ENCODE peak calls at places on chromosomes 16 and 17, in five cellular contexts. One of them, this sample, is unnamed.

GRCh38 chr17:44848961-44849489 is 1.3 kb downstream of the HIGD1B start:
- DNase-seq in RKO: no peak
- DNase-seq in stimulated activated CD8-positive, alpha-beta memory T cell treated with anti-CD3 and anti-CD28 coated beads, Interleukin-4, amount 100 ng/mL, for 1 hour: no peak
- DNase-seq in GM18507: no peak
- DNase-seq in SK-N-SH: peak; percentile 54
- DNase-seq in this sample: no peak

GRCh38 chr16:85275533-85276249 is 163.4 kb upstream of the CIBAR2 start:
- DNase-seq in GM18507: peak; percentile 73
- DNase-seq in SK-N-SH: peak; percentile 95
- DNase-seq in RKO: peak; percentile 23
- DNase-seq in stimulated activated CD8-positive, alpha-beta memory T cell treated with anti-CD3 and anti-CD28 coated beads, Interleukin-4, amount 100 ng/mL, for 1 hour: peak; percentile 52
- DNase-seq in this sample: peak; percentile 58

GRCh38 chr16:49856741-49857330 is 924 bp upstream of the ZNF423 start:
- DNase-seq in stimulated activated CD8-positive, alpha-beta memory T cell treated with anti-CD3 and anti-CD28 coated beads, Interleukin-4, amount 100 ng/mL, for 1 hour: no peak
- DNase-seq in SK-N-SH: peak; percentile 92
- DNase-seq in GM18507: no peak
- DNase-seq in RKO: peak; percentile 67
- DNase-seq in this sample: no peak

GRCh38 chr17:80675451-80676095 is 130.9 kb downstream of the RPTOR start:
- DNase-seq in GM18507: no peak
- DNase-seq in RKO: no peak
- DNase-seq in SK-N-SH: no peak
- DNase-seq in stimulated activated CD8-positive, alpha-beta memory T cell treated with anti-CD3 and anti-CD28 coated beads, Interleukin-4, amount 100 ng/mL, for 1 hour: no peak
- DNase-seq in this sample: no peak

GRCh38 chr16:79949417-79949816 is 348.9 kb upstream of the MAF start:
- DNase-seq in RKO: no peak
- DNase-seq in GM18507: no peak
- DNase-seq in SK-N-SH: no peak
- DNase-seq in stimulated activated CD8-positive, alpha-beta memory T cell treated with anti-CD3 and anti-CD28 coated beads, Interleukin-4, amount 100 ng/mL, for 1 hour: no peak
- DNase-seq in this sample: no peak

GRCh38 chr17:47888293-47888692 is 7.7 kb upstream of the SP2 start:
- DNase-seq in RKO: no peak
- DNase-seq in stimulated activated CD8-positive, alpha-beta memory T cell treated with anti-CD3 and anti-CD28 coated beads, Interleukin-4, amount 100 ng/mL, for 1 hour: no peak
- DNase-seq in SK-N-SH: no peak
- DNase-seq in GM18507: no peak
- DNase-seq in this sample: no peak

GRCh38 chr17:49589556-49589885 is 13.8 kb downstream of the NXPH3 start:
- DNase-seq in SK-N-SH: peak; percentile 44
- DNase-seq in RKO: no peak
- DNase-seq in stimulated activated CD8-positive, alpha-beta memory T cell treated with anti-CD3 and anti-CD28 coated beads, Interleukin-4, amount 100 ng/mL, for 1 hour: no peak
- DNase-seq in GM18507: no peak
- DNase-seq in this sample: no peak

GRCh38 chr16:51953541-51953940 is 593.4 kb downstream of the TOX3 start:
- DNase-seq in stimulated activated CD8-positive, alpha-beta memory T cell treated with anti-CD3 and anti-CD28 coated beads, Interleukin-4, amount 100 ng/mL, for 1 hour: no peak
- DNase-seq in RKO: no peak
- DNase-seq in GM18507: no peak
- DNase-seq in SK-N-SH: no peak
- DNase-seq in this sample: no peak

GRCh38 chr16:78984324-78984723 is 616.2 kb downstream of the MAF start:
- DNase-seq in GM18507: no peak
- DNase-seq in SK-N-SH: no peak
- DNase-seq in stimulated activated CD8-positive, alpha-beta memory T cell treated with anti-CD3 and anti-CD28 coated beads, Interleukin-4, amount 100 ng/mL, for 1 hour: no peak
- DNase-seq in RKO: no peak
- DNase-seq in this sample: no peak

GRCh38 chr16:88468289-88469129 is 15.4 kb downstream of the ZFPM1 start:
- DNase-seq in SK-N-SH: peak; percentile 89
- DNase-seq in RKO: peak; percentile 84
- DNase-seq in GM18507: no peak
- DNase-seq in stimulated activated CD8-positive, alpha-beta memory T cell treated with anti-CD3 and anti-CD28 coated beads, Interleukin-4, amount 100 ng/mL, for 1 hour: no peak
- DNase-seq in this sample: no peak

GRCh38 chr16:72938426-72939164 is 109.3 kb downstream of the ZFHX3 start:
- DNase-seq in stimulated activated CD8-positive, alpha-beta memory T cell treated with anti-CD3 and anti-CD28 coated beads, Interleukin-4, amount 100 ng/mL, for 1 hour: no peak
- DNase-seq in SK-N-SH: no peak
- DNase-seq in GM18507: no peak
- DNase-seq in RKO: peak; percentile 36
- DNase-seq in this sample: no peak

GRCh38 chr16:51994597-51994996 is 552.3 kb downstream of the TOX3 start:
- DNase-seq in GM18507: no peak
- DNase-seq in RKO: peak; percentile 58
- DNase-seq in SK-N-SH: no peak
- DNase-seq in stimulated activated CD8-positive, alpha-beta memory T cell treated with anti-CD3 and anti-CD28 coated beads, Interleukin-4, amount 100 ng/mL, for 1 hour: no peak
- DNase-seq in this sample: no peak